ENCODE peak calls at places on chromosomes 6 and 20, in seven cellular contexts. H is fibroblast of villous mesenchyme, S is astrocyte of the cerebellum, I is endothelial cell of umbilical vein, D is NB4, R is ovary, G is LNCaP clone FGC. B is an unnamed sample.

GRCh38 chr6:144219056-144219685 is 66.0 kb upstream of the UTRN start:
- DNase-seq in H (peak; percentile 63), S (peak; percentile 31), I (peak; percentile 52), D (peak; percentile 71), R (no peak), G (peak; percentile 23), B (no peak)

GRCh38 chr6:158145940-158146339 is 22.1 kb downstream of the SERAC1 start:
- DNase-seq in H (no peak), S (no peak), I (no peak), D (no peak), R (no peak), G (no peak), B (no peak)

GRCh38 chr20:14958626-14959025 is 621.2 kb upstream of the FLRT3 start:
- DNase-seq in H (no peak), S (no peak), I (no peak), D (no peak), R (no peak), G (no peak), B (no peak)

GRCh38 chr6:150269130-150269856 is 99.5 kb upstream of the IYD start:
- DNase-seq in H (no peak), S (no peak), I (no peak), D (no peak), R (no peak), G (no peak), B (no peak)

GRCh38 chr6:53369051-53369450 is 20.3 kb upstream of the ELOVL5 start:
- DNase-seq in H (no peak), S (no peak), I (no peak), D (no peak), R (no peak), G (no peak), B (no peak)

GRCh38 chr20:10559266-10559665 is 114.5 kb downstream of the JAG1 start:
- DNase-seq in H (no peak), S (no peak), I (no peak), D (no peak), R (no peak), G (no peak), B (no peak)

GRCh38 chr6:44233560-44234100 is 10.2 kb downstream of the SLC29A1 start:
- DNase-seq in H (no peak), S (no peak), I (no peak), D (no peak), R (no peak), G (no peak), B (no peak)

GRCh38 chr6:126640921-126641320 is 301.0 kb downstream of the CENPW start:
- DNase-seq in H (no peak), S (no peak), I (no peak), D (no peak), R (no peak), G (no peak), B (no peak)

GRCh38 chr20:61120595-61121515 is 131.2 kb upstream of the CDH4 start:
- DNase-seq in H (peak; percentile 45), S (peak; percentile 9), I (no peak), D (peak; percentile 85), R (no peak), G (peak; percentile 18), B (peak; percentile 49)

GRCh38 chr6:158517581-158517980 is 42.3 kb upstream of the TMEM181 start:
- DNase-seq in H (no peak), S (no peak), I (no peak), D (peak; percentile 61), R (no peak), G (no peak), B (no peak)

GRCh38 chr20:36097751-36098151 is 56.8 kb upstream of the EPB41L1 start:
- DNase-seq in H (no peak), S (no peak), I (peak; percentile 35), D (no peak), R (no peak), G (no peak), B (no peak)

GRCh38 chr20:37382539-37383120 is 36.7 kb downstream of the SRC start:
- DNase-seq in H (no peak), S (no peak), I (no peak), D (no peak), R (peak; percentile 5), G (no peak), B (peak; percentile 64)

GRCh38 chr6:136666041-136666440 is 115.8 kb upstream of the MAP7 start:
- DNase-seq in H (peak; percentile 34), S (no peak), I (no peak), D (no peak), R (no peak), G (no peak), B (no peak)

GRCh38 chr6:149683256-149683860 is 34.5 kb downstream of the LATS1 start:
- DNase-seq in H (no peak), S (no peak), I (no peak), D (no peak), R (no peak), G (no peak), B (no peak)

GRCh38 chr20:62900052-62900691 is 26.1 kb downstream of the DIDO1 start:
- DNase-seq in H (peak; percentile 78), S (no peak), I (peak; percentile 73), D (peak; percentile 74), R (peak; percentile 77), G (no peak), B (peak; percentile 79)

GRCh38 chr20:11952621-11953020 is 34.9 kb downstream of the BTBD3 start:
- DNase-seq in H (no peak), S (peak; percentile 24), I (no peak), D (no peak), R (no peak), G (no peak), B (no peak)

GRCh38 chr6:147078602-147079001 is 125.6 kb upstream of the STXBP5 start:
- DNase-seq in H (peak; percentile 27), S (peak; percentile 39), I (no peak), D (no peak), R (no peak), G (no peak), B (no peak)

GRCh38 chr6:90393232-90393884 is 96.7 kb upstream of the BACH2 start:
- DNase-seq in H (peak; percentile 65), S (no peak), I (peak; percentile 65), D (peak; percentile 77), R (peak; percentile 49), G (no peak), B (no peak)

GRCh38 chr6:45617441-45617840 is 239.7 kb upstream of the SUPT3H start:
- DNase-seq in H (peak; percentile 26), S (peak; percentile 61), I (peak; percentile 6), D (no peak), R (no peak), G (no peak), B (no peak)

GRCh38 chr6:24313477-24314141 is 44.2 kb downstream of the DCDC2 start:
- DNase-seq in H (peak; percentile 61), S (peak; percentile 73), I (peak; percentile 46), D (no peak), R (no peak), G (no peak), B (no peak)

GRCh38 chr6:156437084-156437879 is 339.9 kb upstream of the ARID1B start:
- DNase-seq in H (peak; percentile 20), S (no peak), I (no peak), D (no peak), R (no peak), G (peak; percentile 93), B (no peak)

GRCh38 chr6:170247178-170247701 is 43.6 kb downstream of the DLL1 start:
- DNase-seq in H (peak; percentile 19), S (no peak), I (no peak), D (no peak), R (peak; percentile 36), G (no peak), B (no peak)

GRCh38 chr6:11609324-11610071 is 71.9 kb downstream of the TMEM170B start:
- DNase-seq in H (peak; percentile 85), S (peak; percentile 95), I (peak; percentile 99), D (no peak), R (peak; percentile 28), G (no peak), B (peak; percentile 82)

GRCh38 chr6:105608711-105609374 is 206.0 kb upstream of the PREP start:
- DNase-seq in H (peak; percentile 99), S (peak; percentile 93), I (no peak), D (no peak), R (no peak), G (peak; percentile 85), B (no peak)

GRCh38 chr6:102798631-102799030 is 1405.1 kb downstream of the GRIK2 start:
- DNase-seq in H (no peak), S (no peak), I (no peak), D (no peak), R (no peak), G (no peak), B (no peak)

GRCh38 chr20:31602779-31603441 is 2.2 kb upstream of the ID1 start:
- DNase-seq in H (peak; percentile 87), S (peak; percentile 90), I (peak; percentile 44), D (peak; percentile 90), R (no peak), G (no peak), B (no peak)

GRCh38 chr6:105591053-105591452 is 188.2 kb upstream of the PREP start:
- DNase-seq in H (peak; percentile 77), S (no peak), I (no peak), D (peak; percentile 70), R (no peak), G (no peak), B (no peak)

DNA sequence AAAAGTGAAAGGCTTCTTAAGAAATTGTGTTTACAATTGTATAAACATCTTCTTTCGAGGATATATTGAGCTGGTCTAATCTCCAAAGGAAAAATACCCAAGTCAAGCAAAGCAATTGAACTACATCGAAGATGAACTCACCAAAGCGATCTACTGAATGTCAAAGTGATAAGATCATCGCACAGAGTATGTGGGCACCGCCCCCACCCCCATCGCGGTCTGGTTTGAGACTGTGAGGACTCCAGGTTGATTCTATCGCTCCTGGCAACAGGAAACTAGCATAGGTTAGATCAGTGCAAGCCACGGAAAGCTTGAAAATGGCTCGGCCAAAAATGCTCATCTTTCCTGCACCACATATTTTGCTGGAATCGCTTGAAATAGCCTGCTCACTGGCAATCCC is 133.2 kb upstream of the RPS6KA2 start:
- DNase-seq in H (no peak), S (no peak), I (no peak), D (no peak), R (no peak), G (no peak), B (no peak)
- H3K4me3 ChIP-seq in H (no peak overlapping the region), S (no peak overlapping the region), I (no peak overlapping the region), D (no peak overlapping the region), R (no peak overlapping the region), G (no peak overlapping the region), B (no peak overlapping the region)

DNA sequence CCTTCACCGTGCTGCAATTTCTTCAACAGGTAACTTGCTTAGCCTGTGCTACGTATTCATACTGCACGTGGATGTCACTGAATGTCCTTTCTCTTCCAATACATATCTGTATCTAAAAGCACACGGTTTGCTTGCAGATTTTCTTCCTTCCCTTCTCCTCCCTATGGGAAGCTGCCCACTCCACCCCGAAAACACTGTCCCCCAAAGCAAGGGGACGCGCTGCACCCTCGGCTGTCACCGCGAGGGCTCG is 708 bp downstream of the TMX4 start:
- DNase-seq in H (peak; percentile 48), S (no peak), I (no peak), D (no peak), R (no peak), G (no peak), B (no peak)
- TF ChIP-seq CTCF in H (no peak), S (no peak), I (no peak), D (no peak), R (no peak), G (no peak), B (no peak)

GRCh38 chr20:41159547-41159946 is 22.2 kb downstream of the PLCG1 start:
- DNase-seq in H (no peak), S (no peak), I (no peak), D (no peak), R (no peak), G (no peak), B (no peak)
- H3K4me3 ChIP-seq in H (no peak overlapping the region), S (no peak overlapping the region), I (no peak overlapping the region), D (no peak overlapping the region), R (no peak overlapping the region), G (no peak overlapping the region), B (no peak overlapping the region)

GRCh38 chr6:107185570-107185969 is 70.3 kb upstream of the BEND3 start:
- DNase-seq in H (peak; percentile 7), S (no peak), I (peak; percentile 22), D (no peak), R (peak; percentile 21), G (peak; percentile 59), B (no peak)
- TF ChIP-seq CTCF in H (peak; percentile 25), S (peak; percentile 19), I (no peak), D (no peak), R (no peak), G (peak; percentile 83), B (no peak)

B was measured in coronary artery.